ENCODE peak calls at places on chromosomes 11 and 22, in nine cellular contexts. B is heart left ventricle, G is astrocyte of the spinal cord, X is endothelial cell, J is GM13976, S is right lobe of liver, Y is heart right ventricle, O is left lung, I is sigmoid colon. U is an unnamed sample.

GRCh38 chr11:85663781-85664560 is 958 bp downstream of the CREBZF start:
- DNase-seq in Y (peak), I (peak), X (peak), B (peak), S (peak), J (peak), G (peak), O (peak), U (peak)

GRCh38 chr11:37422511-37422910 is 824.5 kb upstream of the RAG2 start:
- DNase-seq in S (no peak), B (no peak), G (no peak), X (no peak), I (no peak), O (no peak), J (no peak), Y (no peak), U (no peak)

GRCh38 chr11:83011333-83012167 is 60.1 kb downstream of the RAB30 start:
- DNase-seq in I (no peak), B (no peak), S (no peak), X (no peak), Y (no peak), O (no peak), J (no peak), G (peak), U (no peak)

GRCh38 chr22:49996532-49997220 is 15.9 kb downstream of the IL17REL start:
- DNase-seq in X (no peak), Y (no peak), O (no peak), B (no peak), G (no peak), S (no peak), I (peak), J (peak), U (no peak)

GRCh38 chr22:46596032-46596441 is 24.1 kb upstream of the GRAMD4 start:
- DNase-seq in X (no peak), S (peak), O (peak), B (peak), G (no peak), I (peak), J (no peak), Y (peak), U (no peak)

GRCh38 chr11:93935826-93936225 is 85.3 kb upstream of the HEPHL1 start:
- DNase-seq in S (no peak), Y (no peak), X (no peak), J (no peak), B (no peak), I (no peak), G (no peak), O (no peak), U (no peak)

GRCh38 chr11:9170450-9170849 is 79.1 kb upstream of the SCUBE2 start:
- DNase-seq in B (no peak), Y (no peak), O (no peak), S (no peak), X (no peak), G (peak), I (no peak), J (no peak), U (no peak)

GRCh38 chr11:116928102-116928777 is 90.8 kb upstream of the APOA1 start:
- DNase-seq in Y (no peak), G (no peak), B (no peak), O (no peak), I (no peak), X (no peak), J (peak), S (no peak), U (no peak)

GRCh38 chr22:35618427-35619223 is 1.5 kb upstream of the MB start:
- DNase-seq in G (no peak), J (no peak), Y (no peak), S (no peak), X (no peak), I (no peak), B (no peak), O (no peak), U (no peak)

GRCh38 chr11:2166091-2166851 is 5.3 kb upstream of the INS start:
- DNase-seq in Y (no peak), G (no peak), S (peak), X (peak), I (no peak), O (no peak), B (no peak), J (peak), U (peak)

GRCh38 chr11:120594746-120595145 is 83.2 kb downstream of the GRIK4 start:
- DNase-seq in I (no peak), O (no peak), B (no peak), S (no peak), G (no peak), X (no peak), Y (no peak), J (no peak), U (no peak)

GRCh38 chr11:112364962-112365481 is 104.4 kb upstream of the PLET1 start:
- DNase-seq in B (no peak), Y (no peak), G (peak), J (no peak), X (no peak), O (no peak), I (peak), S (no peak), U (no peak)

GRCh38 chr11:1014276-1014675 is 22.2 kb downstream of the MUC6 start:
- DNase-seq in S (no peak), Y (no peak), G (no peak), J (no peak), I (no peak), B (no peak), O (no peak), X (no peak), U (no peak)

GRCh38 chr11:44622190-44622650 is 56.8 kb downstream of the CD82 start:
- DNase-seq in B (peak), J (no peak), S (peak), X (no peak), Y (peak), O (peak), G (no peak), I (peak), U (no peak)

GRCh38 chr22:30224161-30224857 is 22.2 kb downstream of the LIF start:
- DNase-seq in G (peak), I (no peak), B (no peak), Y (no peak), O (no peak), X (no peak), J (peak), S (no peak), U (no peak)

GRCh38 chr11:92449222-92449621 is 224.6 kb downstream of the FAT3 start:
- DNase-seq in J (no peak), O (no peak), G (no peak), X (no peak), I (no peak), S (no peak), Y (no peak), B (no peak), U (no peak)

GRCh38 chr22:46465348-46465725 is 72.1 kb downstream of the CELSR1 start:
- DNase-seq in B (peak), S (no peak), X (no peak), J (no peak), G (no peak), I (no peak), Y (peak), O (peak), U (no peak)

GRCh38 chr11:34149786-34150185 is 44.4 kb downstream of the NAT10 start:
- DNase-seq in S (no peak), X (peak), O (peak), I (no peak), B (no peak), Y (no peak), G (no peak), J (no peak), U (no peak)
- TF ChIP-seq CTCF in S (peak), X (no peak), O (no peak), I (no peak), B (no peak), Y (no peak), G (peak), J (peak), U (no peak)

DNA sequence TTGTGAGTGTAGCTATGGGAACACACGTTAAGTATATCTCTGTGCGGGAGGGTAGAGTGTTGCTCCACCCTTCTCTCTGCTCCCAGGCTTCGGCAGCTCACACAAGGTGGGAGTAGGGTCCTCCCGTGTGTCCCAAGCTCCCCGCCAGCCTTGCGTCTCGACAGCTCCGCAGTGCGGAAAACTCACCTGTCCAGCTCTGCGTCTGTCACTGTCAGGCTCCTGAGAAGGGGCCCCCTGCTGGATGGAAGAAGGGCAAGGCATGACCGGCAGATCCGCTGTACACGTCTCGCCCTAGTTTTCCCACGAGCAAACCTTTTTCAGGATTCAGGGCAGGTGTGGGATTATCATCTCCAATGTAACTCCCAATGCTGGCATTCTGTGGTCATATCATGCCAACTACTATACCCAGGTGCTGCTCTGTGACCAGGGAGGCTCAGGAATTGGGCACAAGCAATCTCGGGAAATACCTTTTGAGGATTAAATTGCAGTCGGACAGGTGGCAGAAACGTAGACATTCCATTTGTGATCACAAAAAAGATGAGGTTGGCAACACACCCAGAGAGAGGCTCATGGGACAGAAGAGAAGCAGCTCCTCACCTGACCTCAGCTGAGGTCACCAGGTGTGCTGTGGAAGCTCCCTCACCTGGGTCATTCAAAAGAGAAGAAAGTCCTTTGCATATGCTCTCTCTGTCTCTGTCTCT is 314.0 kb upstream of the B3GAT1 start:
- DNase-seq in S (no peak), B (no peak), I (no peak), G (no peak), O (no peak), X (peak), Y (no peak), J (no peak), U (no peak)
- TF ChIP-seq CTCF in S (no peak), B (no peak), I (no peak), G (no peak), O (no peak), X (no peak), Y (no peak), J (no peak), U (no peak)

DNA sequence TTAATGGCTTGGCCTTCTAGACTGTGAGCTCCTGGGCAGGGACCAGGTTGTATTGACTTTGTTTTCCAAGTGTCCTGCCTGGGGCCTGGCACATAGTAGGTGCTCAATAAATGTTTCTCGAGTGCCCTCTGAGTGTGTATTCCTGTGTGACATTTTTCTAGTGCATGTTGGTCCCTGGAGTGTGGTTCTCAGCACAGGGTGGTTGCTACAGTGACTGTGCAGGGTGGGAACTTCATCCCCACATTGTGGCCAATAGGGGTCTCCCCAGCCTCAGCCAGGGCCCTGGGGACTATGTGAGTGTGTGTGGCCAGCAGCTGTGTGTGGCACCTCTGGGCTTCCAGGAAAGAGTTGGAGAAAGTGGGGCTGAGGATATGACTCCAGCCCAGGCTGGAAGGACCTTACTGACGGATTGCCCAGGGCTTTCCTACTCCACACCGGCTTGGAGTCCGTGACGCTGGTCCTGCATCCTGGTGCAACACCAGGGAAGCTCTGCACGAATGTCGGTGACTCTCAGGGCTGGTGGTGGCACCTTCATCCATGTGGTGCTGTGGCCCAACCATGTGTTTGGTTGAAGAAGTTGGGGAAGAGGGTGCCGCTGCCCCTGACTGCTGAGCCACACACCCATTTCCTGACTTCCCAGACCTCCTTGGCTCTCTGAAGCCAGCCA is 9.0 kb upstream of the MARK2 start:
- DNase-seq in B (no peak), O (peak), J (peak), X (peak), G (peak), Y (no peak), S (no peak), I (no peak), U (peak)
- TF ChIP-seq CTCF in B (no peak), O (no peak), J (peak), X (no peak), G (peak), Y (no peak), S (peak), I (no peak), U (peak)

GRCh38 chr11:6602096-6602940 is 1.1 kb downstream of the RRP8 start:
- DNase-seq in I (peak), Y (peak), G (no peak), O (no peak), B (no peak), S (no peak), J (no peak), X (peak), U (no peak)

GRCh38 chr11:6604081-6604626 is 580 bp downstream of the ILK start:
- DNase-seq in B (peak), I (peak), O (no peak), Y (peak), J (peak), X (peak), S (peak), G (peak), U (peak)

GRCh38 chr11:6606471-6607189 is 3.1 kb downstream of the ILK start:
- DNase-seq in S (peak), J (peak), X (peak), I (peak), O (peak), Y (peak), B (peak), G (peak), U (peak)

GRCh38 chr11:6601041-6601461 is 2.4 kb downstream of the RRP8 start:
- DNase-seq in S (no peak), G (no peak), Y (peak), B (peak), O (no peak), I (peak), J (no peak), X (peak), U (no peak)

DNA sequence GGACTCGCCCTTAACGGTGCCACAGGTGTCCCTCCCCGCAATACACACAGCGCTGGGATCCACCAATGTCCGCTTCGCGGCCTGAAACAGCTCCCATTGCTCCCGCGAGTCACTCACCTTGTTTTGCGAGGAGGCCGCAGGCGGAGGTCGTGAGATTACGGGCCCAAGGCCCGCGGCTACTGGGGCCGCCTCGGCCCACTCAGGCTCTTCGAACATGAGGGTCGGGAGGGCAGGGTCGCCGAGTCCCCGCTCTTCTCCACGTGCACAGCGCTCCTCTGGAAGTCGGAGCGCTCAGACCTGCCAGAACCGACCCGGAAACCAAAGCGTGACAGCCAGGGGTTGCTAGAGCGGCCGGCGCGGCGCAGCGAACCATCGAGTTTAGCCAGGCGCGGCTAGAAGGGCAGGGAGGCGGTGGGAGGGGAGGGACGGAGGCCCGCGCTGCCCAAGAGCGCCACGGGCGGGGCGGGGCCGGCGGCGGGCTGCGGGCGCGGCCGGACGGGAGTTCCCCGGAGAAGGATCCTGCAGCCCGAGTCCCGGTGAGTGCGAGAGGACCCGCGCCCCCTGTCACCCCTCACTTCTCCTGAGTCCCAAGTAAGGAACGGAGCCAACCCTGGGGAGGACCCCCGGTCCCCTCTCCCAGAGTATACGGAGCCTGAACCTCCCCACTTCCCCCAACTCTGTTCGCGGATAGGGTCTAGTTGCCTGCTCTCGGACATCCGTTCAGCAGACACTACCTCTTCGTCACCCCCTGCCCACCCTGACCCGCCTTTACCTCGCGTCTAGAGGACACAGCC is at the start of the genes ILK and RRP8:
- DNase-seq in O (peak), I (peak), X (peak), B (peak), Y (peak), S (peak), J (peak), G (peak), U (peak)
- TF ChIP-seq CTCF in O (no peak), I (no peak), X (no peak), B (no peak), Y (peak), S (peak), J (no peak), G (no peak), U (no peak)

GRCh38 chr11:27699926-27700350 is 317 bp downstream of the BDNF start:
- DNase-seq in J (no peak), X (no peak), O (peak), G (no peak), S (no peak), B (no peak), Y (no peak), I (no peak), U (no peak)

GRCh38 chr11:27699242-27699925 is 871 bp downstream of the BDNF start:
- DNase-seq in I (no peak), J (no peak), X (no peak), S (no peak), Y (no peak), G (peak), B (no peak), O (no peak), U (no peak)

GRCh38 chr11:27697679-27698275 is 2.5 kb downstream of the BDNF start:
- DNase-seq in S (no peak), O (no peak), X (no peak), J (no peak), B (no peak), G (peak), I (no peak), Y (no peak), U (no peak)

GRCh38 chr11:27700351-27701261 is at the start of gene BDNF:
- DNase-seq in O (no peak), G (peak), I (no peak), J (peak), S (no peak), Y (no peak), B (no peak), X (no peak), U (no peak)

GRCh38 chr11:27698872-27699241 is 1.4 kb downstream of the BDNF start:
- DNase-seq in I (peak), B (peak), G (peak), X (peak), O (peak), S (peak), J (peak), Y (peak), U (peak)
- TF ChIP-seq CTCF in I (peak), B (peak), G (peak), X (peak), O (peak), S (peak), J (peak), Y (peak), U (peak)

DNA sequence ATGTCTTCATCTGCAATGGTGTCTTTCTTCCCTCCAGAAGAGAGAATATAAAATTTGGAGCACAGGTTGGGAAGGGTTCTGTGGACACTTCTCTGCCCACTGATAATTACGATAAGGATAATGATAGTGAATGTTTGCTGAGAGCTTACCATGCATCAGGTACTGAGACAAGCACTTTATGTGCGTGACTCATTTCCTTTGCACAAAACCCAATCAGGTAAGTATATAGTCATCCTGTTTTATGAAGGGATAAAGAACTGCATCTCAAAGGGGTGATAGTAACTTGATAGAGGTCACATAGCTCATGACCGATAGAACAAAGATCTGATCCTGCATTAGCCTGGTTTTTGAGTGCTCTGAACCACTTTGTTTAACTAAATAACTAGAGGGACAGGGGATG is 9.4 kb downstream of the DRD2 start:
- DNase-seq in B (no peak), S (no peak), J (no peak), X (no peak), Y (no peak), G (no peak), I (no peak), O (no peak), U (no peak)
- TF ChIP-seq CTCF in B (no peak), S (no peak), J (no peak), X (no peak), Y (no peak), G (no peak), I (no peak), O (no peak), U (no peak)

GRCh38 chr11:70785372-70785771 is 387.0 kb downstream of the CTTN start:
- DNase-seq in S (no peak), J (no peak), I (no peak), O (no peak), B (no peak), Y (no peak), X (no peak), G (no peak), U (no peak)

GRCh38 chr11:70796601-70797000 is 398.3 kb downstream of the CTTN start:
- DNase-seq in X (no peak), G (no peak), J (no peak), O (no peak), Y (no peak), S (no peak), I (no peak), B (no peak), U (peak)

GRCh38 chr11:70788247-70789022 is 390.1 kb downstream of the CTTN start:
- DNase-seq in J (no peak), S (no peak), I (no peak), O (no peak), Y (no peak), X (no peak), G (peak), B (no peak), U (no peak)

GRCh38 chr11:70786021-70786665 is 387.8 kb downstream of the CTTN start:
- DNase-seq in S (peak), O (no peak), J (no peak), X (no peak), Y (no peak), G (no peak), I (no peak), B (no peak), U (no peak)

GRCh38 chr11:70790671-70791300 is 392.5 kb downstream of the CTTN start:
- DNase-seq in X (no peak), O (no peak), G (no peak), B (no peak), J (no peak), S (no peak), Y (no peak), I (no peak), U (no peak)
- TF ChIP-seq CTCF in X (no peak), O (no peak), G (peak), B (no peak), J (no peak), S (no peak), Y (no peak), I (no peak), U (no peak)

U was measured in activated CD8-positive, alpha-beta T cell treated with anti-CD3 and anti-CD28 coated beads for 36 hours.